ENCODE peak calls at places on chromosomes 13 and 19, in six cellular contexts. One of them, this sample, is unnamed.
A peak's percentile ranks its signal among the peaks of the same experiment; 100 is the strongest.

GRCh38 chr13:51311957-51312520 is 27.5 kb upstream of the SERPINE3 start:
- DNase-seq in D341Med: no peak
- DNase-seq in GOT3: no peak
- DNase-seq in A172: no peak
- DNase-seq in Calu3: no peak
- DNase-seq in psoas muscle: no peak
- DNase-seq in this sample: no peak

GRCh38 chr19:14383898-14384669 is 2.8 kb downstream of the ADGRE5 start:
- DNase-seq in D341Med: peak; percentile 28
- DNase-seq in GOT3: no peak
- DNase-seq in A172: peak; percentile 84
- DNase-seq in Calu3: peak; percentile 26
- DNase-seq in psoas muscle: no peak
- DNase-seq in this sample: peak; percentile 63

GRCh38 chr19:30407310-30407709 is 35.1 kb downstream of the ZNF536 start:
- DNase-seq in D341Med: peak; percentile 8
- DNase-seq in GOT3: no peak
- DNase-seq in A172: no peak
- DNase-seq in Calu3: no peak
- DNase-seq in psoas muscle: no peak
- DNase-seq in this sample: no peak

GRCh38 chr19:3389876-3390361 is 23.5 kb downstream of the NFIC start:
- DNase-seq in D341Med: peak; percentile 81
- DNase-seq in GOT3: no peak
- DNase-seq in A172: no peak
- DNase-seq in Calu3: no peak
- DNase-seq in psoas muscle: peak; percentile 55
- DNase-seq in this sample: no peak

GRCh38 chr13:30934381-30934780 is 1.9 kb downstream of the TEX26 start:
- DNase-seq in D341Med: no peak
- DNase-seq in GOT3: no peak
- DNase-seq in A172: no peak
- DNase-seq in Calu3: no peak
- DNase-seq in psoas muscle: no peak
- DNase-seq in this sample: no peak

GRCh38 chr19:31349160-31349881 is at the start of gene TSHZ3:
- DNase-seq in D341Med: peak; percentile 83
- DNase-seq in GOT3: no peak
- DNase-seq in A172: peak; percentile 81
- DNase-seq in Calu3: no peak
- DNase-seq in psoas muscle: peak; percentile 81
- DNase-seq in this sample: no peak

GRCh38 chr13:80012281-80012680 is 328.6 kb downstream of the SPRY2 start:
- DNase-seq in D341Med: no peak
- DNase-seq in GOT3: no peak
- DNase-seq in A172: peak; percentile 63
- DNase-seq in Calu3: no peak
- DNase-seq in psoas muscle: no peak
- DNase-seq in this sample: no peak

GRCh38 chr13:29925457-29925856 is 75.0 kb upstream of the UBL3 start:
- DNase-seq in D341Med: no peak
- DNase-seq in GOT3: no peak
- DNase-seq in A172: peak; percentile 29
- DNase-seq in Calu3: peak; percentile 74
- DNase-seq in psoas muscle: peak; percentile 66
- DNase-seq in this sample: no peak

GRCh38 chr13:28705734-28706133 is 13.0 kb downstream of the SLC46A3 start:
- DNase-seq in D341Med: no peak
- DNase-seq in GOT3: no peak
- DNase-seq in A172: no peak
- DNase-seq in Calu3: no peak
- DNase-seq in psoas muscle: no peak
- DNase-seq in this sample: no peak

GRCh38 chr13:78100481-78100880 is 181.8 kb upstream of the EDNRB start:
- DNase-seq in D341Med: no peak
- DNase-seq in GOT3: no peak
- DNase-seq in A172: no peak
- DNase-seq in Calu3: no peak
- DNase-seq in psoas muscle: no peak
- DNase-seq in this sample: no peak

GRCh38 chr13:73138967-73139491 is 80.2 kb downstream of the KLF5 start:
- DNase-seq in D341Med: no peak
- DNase-seq in GOT3: no peak
- DNase-seq in A172: no peak
- DNase-seq in Calu3: peak; percentile 18
- DNase-seq in psoas muscle: no peak
- DNase-seq in this sample: no peak

GRCh38 chr19:16160943-16161560 is 12.3 kb downstream of the CIB3 start:
- DNase-seq in D341Med: no peak
- DNase-seq in GOT3: no peak
- DNase-seq in A172: peak; percentile 94
- DNase-seq in Calu3: peak; percentile 38
- DNase-seq in psoas muscle: no peak
- DNase-seq in this sample: no peak

GRCh38 chr13:32430018-32430747 is 2.3 kb upstream of the N4BP2L1 start:
- DNase-seq in D341Med: no peak
- DNase-seq in GOT3: no peak
- DNase-seq in A172: no peak
- DNase-seq in Calu3: no peak
- DNase-seq in psoas muscle: no peak
- DNase-seq in this sample: no peak

GRCh38 chr13:89925107-89925506 is 1422.4 kb upstream of the MIR17HG start:
- DNase-seq in D341Med: peak; percentile 36
- DNase-seq in GOT3: no peak
- DNase-seq in A172: peak; percentile 11
- DNase-seq in Calu3: peak; percentile 1
- DNase-seq in psoas muscle: no peak
- DNase-seq in this sample: no peak

GRCh38 chr19:40358773-40359172 is 10.3 kb downstream of the PLD3 start:
- DNase-seq in D341Med: no peak
- DNase-seq in GOT3: no peak
- DNase-seq in A172: no peak
- DNase-seq in Calu3: no peak
- DNase-seq in psoas muscle: no peak
- DNase-seq in this sample: no peak

GRCh38 chr13:65093352-65093751 is 2136.8 kb downstream of the PCDH9 start:
- DNase-seq in D341Med: no peak
- DNase-seq in GOT3: no peak
- DNase-seq in A172: no peak
- DNase-seq in Calu3: no peak
- DNase-seq in psoas muscle: no peak
- DNase-seq in this sample: no peak

GRCh38 chr13:29702912-29703351 is 107.4 kb upstream of the SLC7A1 start:
- DNase-seq in D341Med: no peak
- DNase-seq in GOT3: peak; percentile 32
- DNase-seq in A172: peak; percentile 92
- DNase-seq in Calu3: no peak
- DNase-seq in psoas muscle: peak; percentile 38
- DNase-seq in this sample: no peak

GRCh38 chr13:108508263-108508662 is 121.1 kb upstream of the MYO16 start:
- DNase-seq in D341Med: no peak
- DNase-seq in GOT3: no peak
- DNase-seq in A172: no peak
- DNase-seq in Calu3: peak; percentile 0
- DNase-seq in psoas muscle: no peak
- DNase-seq in this sample: no peak

GRCh38 chr13:44079413-44080205 is 199.9 kb downstream of the LACC1 start:
- DNase-seq in D341Med: no peak
- DNase-seq in GOT3: no peak
- DNase-seq in A172: no peak
- DNase-seq in Calu3: no peak
- DNase-seq in psoas muscle: no peak
- DNase-seq in this sample: no peak

GRCh38 chr19:45763691-45764294 is 5.3 kb downstream of the SIX5 start:
- DNase-seq in D341Med: no peak
- DNase-seq in GOT3: no peak
- DNase-seq in A172: no peak
- DNase-seq in Calu3: no peak
- DNase-seq in psoas muscle: no peak
- DNase-seq in this sample: no peak

GRCh38 chr19:10138879-10139795 is 19.4 kb upstream of the EIF3G start:
- DNase-seq in D341Med: no peak
- DNase-seq in GOT3: no peak
- DNase-seq in A172: no peak
- DNase-seq in Calu3: no peak
- DNase-seq in psoas muscle: no peak
- DNase-seq in this sample: no peak

GRCh38 chr19:8635422-8635821 is 5.0 kb downstream of the NFILZ start:
- DNase-seq in D341Med: no peak
- DNase-seq in GOT3: no peak
- DNase-seq in A172: peak; percentile 86
- DNase-seq in Calu3: no peak
- DNase-seq in psoas muscle: no peak
- DNase-seq in this sample: no peak

GRCh38 chr13:25683056-25683455 is 311.3 kb downstream of the ATP8A2 start:
- DNase-seq in D341Med: no peak
- DNase-seq in GOT3: no peak
- DNase-seq in A172: no peak
- DNase-seq in Calu3: no peak
- DNase-seq in psoas muscle: no peak
- DNase-seq in this sample: no peak

GRCh38 chr19:38690832-38691231 is 43.4 kb downstream of the ACTN4 start:
- DNase-seq in D341Med: no peak
- DNase-seq in GOT3: no peak
- DNase-seq in A172: no peak
- DNase-seq in Calu3: no peak
- DNase-seq in psoas muscle: no peak
- DNase-seq in this sample: no peak

GRCh38 chr19:31448221-31448657 is 99.0 kb upstream of the TSHZ3 start:
- DNase-seq in D341Med: no peak
- DNase-seq in GOT3: no peak
- DNase-seq in A172: peak; percentile 73
- DNase-seq in Calu3: no peak
- DNase-seq in psoas muscle: peak; percentile 72
- DNase-seq in this sample: no peak

GRCh38 chr19:48724796-48725753 is 5.5 kb upstream of the MAMSTR start:
- DNase-seq in D341Med: peak; percentile 62
- DNase-seq in GOT3: no peak
- DNase-seq in A172: peak; percentile 86
- DNase-seq in Calu3: peak; percentile 38
- DNase-seq in psoas muscle: no peak
- DNase-seq in this sample: no peak

GRCh38 chr13:45604892-45605291 is 10.6 kb downstream of the ERICH6B start:
- DNase-seq in D341Med: no peak
- DNase-seq in GOT3: no peak
- DNase-seq in A172: no peak
- DNase-seq in Calu3: no peak
- DNase-seq in psoas muscle: no peak
- DNase-seq in this sample: no peak

GRCh38 chr19:4052114-4052992 is 14.3 kb downstream of the ZBTB7A start:
- DNase-seq in D341Med: no peak
- DNase-seq in GOT3: no peak
- DNase-seq in A172: peak; percentile 90
- DNase-seq in Calu3: peak; percentile 93
- DNase-seq in psoas muscle: peak; percentile 66
- DNase-seq in this sample: no peak